ENCODE peak calls at places on chromosomes 7 and 10, in eight cellular contexts. One of them, this sample, is unnamed. For H3K27me3, the result is how much of the 10 kb centered on the place peaks cover.

GRCh38 chr7:73606801-73607691 is 17.3 kb downstream of the MLXIPL start:
- DNase-seq in GM23338: peak
- DNase-seq in adrenal gland: no peak
- DNase-seq in GM23248: peak
- DNase-seq in cardiac muscle cell: peak
- DNase-seq in naive thymus-derived CD4-positive, alpha-beta T cell: peak
- DNase-seq in spleen: peak
- DNase-seq in keratinocyte: no peak
- DNase-seq in this sample: peak

GRCh38 chr7:157938211-157938610 is 601.4 kb downstream of the DNAJB6 start:
- DNase-seq in GM23338: no peak
- DNase-seq in adrenal gland: no peak
- DNase-seq in GM23248: no peak
- DNase-seq in cardiac muscle cell: no peak
- DNase-seq in naive thymus-derived CD4-positive, alpha-beta T cell: no peak
- DNase-seq in spleen: no peak
- DNase-seq in keratinocyte: no peak
- DNase-seq in this sample: no peak

GRCh38 chr10:119658274-119658673 is 7.1 kb downstream of the BAG3 start:
- DNase-seq in GM23338: peak
- DNase-seq in adrenal gland: peak
- DNase-seq in GM23248: peak
- DNase-seq in cardiac muscle cell: peak
- DNase-seq in naive thymus-derived CD4-positive, alpha-beta T cell: no peak
- DNase-seq in spleen: no peak
- DNase-seq in keratinocyte: no peak
- DNase-seq in this sample: no peak

GRCh38 chr7:139059905-139060304 is 24.1 kb upstream of the ZC3HAV1L start:
- DNase-seq in GM23338: no peak
- DNase-seq in adrenal gland: no peak
- DNase-seq in GM23248: no peak
- DNase-seq in cardiac muscle cell: no peak
- DNase-seq in naive thymus-derived CD4-positive, alpha-beta T cell: no peak
- DNase-seq in spleen: no peak
- DNase-seq in keratinocyte: no peak
- DNase-seq in this sample: no peak

GRCh38 chr7:121313793-121314676 is 14.8 kb upstream of the WNT16 start:
- DNase-seq in GM23338: no peak
- DNase-seq in adrenal gland: no peak
- DNase-seq in GM23248: peak
- DNase-seq in cardiac muscle cell: peak
- DNase-seq in naive thymus-derived CD4-positive, alpha-beta T cell: no peak
- DNase-seq in spleen: no peak
- DNase-seq in keratinocyte: no peak
- DNase-seq in this sample: no peak

GRCh38 chr7:28729685-28730084 is 228.4 kb downstream of the TRIL start:
- DNase-seq in GM23338: no peak
- DNase-seq in adrenal gland: no peak
- DNase-seq in GM23248: peak
- DNase-seq in cardiac muscle cell: peak
- DNase-seq in naive thymus-derived CD4-positive, alpha-beta T cell: no peak
- DNase-seq in spleen: no peak
- DNase-seq in keratinocyte: no peak
- DNase-seq in this sample: no peak

GRCh38 chr7:128403676-128404075 is 6.1 kb downstream of the IMPDH1 start:
- DNase-seq in GM23338: no peak
- DNase-seq in adrenal gland: no peak
- DNase-seq in GM23248: no peak
- DNase-seq in cardiac muscle cell: no peak
- DNase-seq in naive thymus-derived CD4-positive, alpha-beta T cell: no peak
- DNase-seq in spleen: no peak
- DNase-seq in keratinocyte: no peak
- DNase-seq in this sample: no peak

GRCh38 chr7:118946283-118946682 is 721.8 kb downstream of the ANKRD7 start:
- DNase-seq in GM23338: no peak
- DNase-seq in adrenal gland: no peak
- DNase-seq in GM23248: no peak
- DNase-seq in cardiac muscle cell: no peak
- DNase-seq in naive thymus-derived CD4-positive, alpha-beta T cell: no peak
- DNase-seq in spleen: no peak
- DNase-seq in keratinocyte: no peak
- DNase-seq in this sample: no peak

GRCh38 chr10:98376485-98376884 is 38.5 kb downstream of the PYROXD2 start:
- DNase-seq in GM23338: no peak
- DNase-seq in adrenal gland: no peak
- DNase-seq in GM23248: no peak
- DNase-seq in cardiac muscle cell: peak
- DNase-seq in naive thymus-derived CD4-positive, alpha-beta T cell: no peak
- DNase-seq in spleen: no peak
- DNase-seq in keratinocyte: no peak
- DNase-seq in this sample: no peak

GRCh38 chr10:95864906-95865813 is 42.6 kb upstream of the CC2D2B start:
- DNase-seq in GM23338: peak
- DNase-seq in adrenal gland: peak
- DNase-seq in GM23248: peak
- DNase-seq in cardiac muscle cell: peak
- DNase-seq in naive thymus-derived CD4-positive, alpha-beta T cell: peak
- DNase-seq in spleen: no peak
- DNase-seq in keratinocyte: no peak
- DNase-seq in this sample: peak

GRCh38 chr7:122311280-122311679 is 6.7 kb upstream of the FEZF1 start:
- DNase-seq in GM23338: peak
- DNase-seq in adrenal gland: no peak
- DNase-seq in GM23248: no peak
- DNase-seq in cardiac muscle cell: no peak
- DNase-seq in naive thymus-derived CD4-positive, alpha-beta T cell: no peak
- DNase-seq in spleen: no peak
- DNase-seq in keratinocyte: no peak
- DNase-seq in this sample: no peak

GRCh38 chr10:110008518-110009339 is 945 bp downstream of the ADD3 start:
- DNase-seq in GM23338: peak
- DNase-seq in adrenal gland: peak
- DNase-seq in GM23248: peak
- DNase-seq in cardiac muscle cell: peak
- DNase-seq in naive thymus-derived CD4-positive, alpha-beta T cell: peak
- DNase-seq in spleen: peak
- DNase-seq in keratinocyte: no peak
- DNase-seq in this sample: peak

GRCh38 chr10:132492323-132493035 is 45.1 kb upstream of the INPP5A start:
- DNase-seq in GM23338: no peak
- DNase-seq in adrenal gland: no peak
- DNase-seq in GM23248: no peak
- DNase-seq in cardiac muscle cell: peak
- DNase-seq in naive thymus-derived CD4-positive, alpha-beta T cell: no peak
- DNase-seq in spleen: peak
- DNase-seq in keratinocyte: no peak
- DNase-seq in this sample: no peak

GRCh38 chr10:98609265-98609664 is 162.5 kb upstream of the HPS1 start:
- DNase-seq in GM23338: no peak
- DNase-seq in adrenal gland: no peak
- DNase-seq in GM23248: no peak
- DNase-seq in cardiac muscle cell: no peak
- DNase-seq in naive thymus-derived CD4-positive, alpha-beta T cell: no peak
- DNase-seq in spleen: no peak
- DNase-seq in keratinocyte: no peak
- DNase-seq in this sample: no peak

GRCh38 chr7:47458057-47458456 is 123.9 kb downstream of the TNS3 start:
- DNase-seq in GM23338: no peak
- DNase-seq in adrenal gland: peak
- DNase-seq in GM23248: peak
- DNase-seq in cardiac muscle cell: peak
- DNase-seq in naive thymus-derived CD4-positive, alpha-beta T cell: no peak
- DNase-seq in spleen: no peak
- DNase-seq in keratinocyte: no peak
- DNase-seq in this sample: no peak

GRCh38 chr10:96513686-96514551 is at the start of gene TLL2:
- DNase-seq in GM23338: peak
- DNase-seq in adrenal gland: peak
- DNase-seq in GM23248: peak
- DNase-seq in cardiac muscle cell: peak
- DNase-seq in naive thymus-derived CD4-positive, alpha-beta T cell: peak
- DNase-seq in spleen: peak
- DNase-seq in keratinocyte: peak
- DNase-seq in this sample: peak

GRCh38 chr10:130360826-130361311 is 224.7 kb downstream of the GLRX3 start:
- DNase-seq in GM23338: no peak
- DNase-seq in adrenal gland: no peak
- DNase-seq in GM23248: no peak
- DNase-seq in cardiac muscle cell: no peak
- DNase-seq in naive thymus-derived CD4-positive, alpha-beta T cell: no peak
- DNase-seq in spleen: no peak
- DNase-seq in keratinocyte: no peak
- DNase-seq in this sample: no peak

GRCh38 chr7:455110-455928 is 64.3 kb downstream of the PDGFA start:
- DNase-seq in GM23338: no peak
- DNase-seq in adrenal gland: no peak
- DNase-seq in GM23248: no peak
- DNase-seq in cardiac muscle cell: peak
- DNase-seq in naive thymus-derived CD4-positive, alpha-beta T cell: no peak
- DNase-seq in spleen: peak
- DNase-seq in keratinocyte: no peak
- DNase-seq in this sample: no peak

GRCh38 chr7:17781491-17782215 is 158.6 kb downstream of the SNX13 start:
- DNase-seq in GM23338: no peak
- DNase-seq in adrenal gland: no peak
- DNase-seq in GM23248: peak
- DNase-seq in cardiac muscle cell: peak
- DNase-seq in naive thymus-derived CD4-positive, alpha-beta T cell: no peak
- DNase-seq in spleen: no peak
- DNase-seq in keratinocyte: no peak
- DNase-seq in this sample: no peak

GRCh38 chr10:132383026-132383565 is 13.9 kb upstream of the PWWP2B start:
- DNase-seq in GM23338: no peak
- DNase-seq in adrenal gland: no peak
- DNase-seq in GM23248: no peak
- DNase-seq in cardiac muscle cell: no peak
- DNase-seq in naive thymus-derived CD4-positive, alpha-beta T cell: no peak
- DNase-seq in spleen: peak
- DNase-seq in keratinocyte: no peak
- DNase-seq in this sample: no peak

GRCh38 chr10:119357389-119358139 is 150.2 kb downstream of the GRK5 start:
- DNase-seq in GM23338: no peak
- DNase-seq in adrenal gland: no peak
- DNase-seq in GM23248: no peak
- DNase-seq in cardiac muscle cell: no peak
- DNase-seq in naive thymus-derived CD4-positive, alpha-beta T cell: no peak
- DNase-seq in spleen: peak
- DNase-seq in keratinocyte: no peak
- DNase-seq in this sample: no peak

GRCh38 chr7:72080865-72081264 is 331.3 kb downstream of the CALN1 start:
- DNase-seq in GM23338: no peak
- DNase-seq in adrenal gland: no peak
- DNase-seq in GM23248: no peak
- DNase-seq in cardiac muscle cell: no peak
- DNase-seq in naive thymus-derived CD4-positive, alpha-beta T cell: no peak
- DNase-seq in spleen: no peak
- DNase-seq in keratinocyte: no peak
- DNase-seq in this sample: no peak

GRCh38 chr7:73739387-73739767 is 775 bp upstream of the ABHD11 start:
- DNase-seq in GM23338: no peak
- DNase-seq in adrenal gland: no peak
- DNase-seq in GM23248: no peak
- DNase-seq in cardiac muscle cell: no peak
- DNase-seq in naive thymus-derived CD4-positive, alpha-beta T cell: no peak
- DNase-seq in spleen: peak
- DNase-seq in keratinocyte: no peak
- DNase-seq in this sample: no peak

GRCh38 chr10:124376411-124376810 is 42.3 kb downstream of the OAT start:
- DNase-seq in GM23338: no peak
- DNase-seq in adrenal gland: no peak
- DNase-seq in GM23248: no peak
- DNase-seq in cardiac muscle cell: no peak
- DNase-seq in naive thymus-derived CD4-positive, alpha-beta T cell: no peak
- DNase-seq in spleen: no peak
- DNase-seq in keratinocyte: no peak
- DNase-seq in this sample: no peak

GRCh38 chr7:110929514-110930258 is 161.2 kb upstream of the LRRN3 start:
- DNase-seq in GM23338: no peak
- DNase-seq in adrenal gland: no peak
- DNase-seq in GM23248: no peak
- DNase-seq in cardiac muscle cell: no peak
- DNase-seq in naive thymus-derived CD4-positive, alpha-beta T cell: no peak
- DNase-seq in spleen: no peak
- DNase-seq in keratinocyte: no peak
- DNase-seq in this sample: no peak

GRCh38 chr7:43522406-43523156 is 60.3 kb upstream of the STK17A start:
- DNase-seq in GM23338: no peak
- DNase-seq in adrenal gland: no peak
- DNase-seq in GM23248: peak
- DNase-seq in cardiac muscle cell: peak
- DNase-seq in naive thymus-derived CD4-positive, alpha-beta T cell: no peak
- DNase-seq in spleen: no peak
- DNase-seq in keratinocyte: peak
- DNase-seq in this sample: no peak
- H3K27me3 ChIP-seq in GM23338: under half
- H3K27me3 ChIP-seq in adrenal gland: under half
- H3K27me3 ChIP-seq in GM23248: under half
- H3K27me3 ChIP-seq in cardiac muscle cell: under half
- H3K27me3 ChIP-seq in naive thymus-derived CD4-positive, alpha-beta T cell: under half
- H3K27me3 ChIP-seq in spleen: under half
- H3K27me3 ChIP-seq in keratinocyte: under half
- H3K27me3 ChIP-seq in this sample: under half

DNA sequence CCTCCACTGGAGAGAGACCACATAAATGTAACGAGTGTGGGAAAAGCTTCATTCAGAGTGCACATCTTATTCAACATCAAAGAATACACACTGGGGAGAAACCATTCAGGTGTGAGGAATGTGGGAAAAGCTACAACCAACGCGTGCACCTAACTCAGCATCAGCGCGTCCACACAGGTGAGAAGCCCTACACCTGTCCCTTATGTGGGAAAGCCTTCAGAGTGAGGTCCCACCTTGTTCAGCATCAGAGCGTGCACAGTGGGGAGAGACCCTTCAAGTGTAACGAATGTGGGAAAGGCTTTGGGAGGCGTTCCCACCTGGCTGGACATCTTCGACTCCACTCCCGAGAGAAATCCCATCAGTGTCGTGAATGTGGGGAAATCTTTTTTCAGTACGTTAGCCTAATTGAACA is 20.6 kb downstream of the FAM200A start:
- DNase-seq in GM23338: peak
- DNase-seq in adrenal gland: no peak
- DNase-seq in GM23248: peak
- DNase-seq in cardiac muscle cell: no peak
- DNase-seq in naive thymus-derived CD4-positive, alpha-beta T cell: no peak
- DNase-seq in spleen: no peak
- DNase-seq in keratinocyte: no peak
- DNase-seq in this sample: no peak
- H3K4me3 ChIP-seq in GM23338: peak
- H3K4me3 ChIP-seq in adrenal gland: no peak
- H3K4me3 ChIP-seq in GM23248: no peak
- H3K4me3 ChIP-seq in cardiac muscle cell: no peak
- H3K4me3 ChIP-seq in naive thymus-derived CD4-positive, alpha-beta T cell: no peak
- H3K4me3 ChIP-seq in spleen: no peak
- H3K4me3 ChIP-seq in keratinocyte: no peak
- H3K4me3 ChIP-seq in this sample: no peak

GRCh38 chr7:31764457-31764856 is 77.4 kb downstream of the PPP1R17 start:
- DNase-seq in GM23338: no peak
- DNase-seq in adrenal gland: no peak
- DNase-seq in GM23248: peak
- DNase-seq in cardiac muscle cell: no peak
- DNase-seq in naive thymus-derived CD4-positive, alpha-beta T cell: no peak
- DNase-seq in spleen: no peak
- DNase-seq in keratinocyte: no peak
- DNase-seq in this sample: no peak
- H3K27me3 ChIP-seq in GM23338: half or more
- H3K27me3 ChIP-seq in adrenal gland: under half
- H3K27me3 ChIP-seq in GM23248: under half
- H3K27me3 ChIP-seq in cardiac muscle cell: under half
- H3K27me3 ChIP-seq in naive thymus-derived CD4-positive, alpha-beta T cell: under half
- H3K27me3 ChIP-seq in spleen: under half
- H3K27me3 ChIP-seq in keratinocyte: under half
- H3K27me3 ChIP-seq in this sample: under half

GRCh38 chr10:103510791-103511757 is 17.6 kb downstream of the NEURL1 start:
- DNase-seq in GM23338: no peak
- DNase-seq in adrenal gland: no peak
- DNase-seq in GM23248: no peak
- DNase-seq in cardiac muscle cell: no peak
- DNase-seq in naive thymus-derived CD4-positive, alpha-beta T cell: no peak
- DNase-seq in spleen: peak
- DNase-seq in keratinocyte: no peak
- DNase-seq in this sample: no peak
- H3K4me3 ChIP-seq in GM23338: no peak
- H3K4me3 ChIP-seq in adrenal gland: no peak
- H3K4me3 ChIP-seq in GM23248: no peak
- H3K4me3 ChIP-seq in cardiac muscle cell: no peak
- H3K4me3 ChIP-seq in naive thymus-derived CD4-positive, alpha-beta T cell: no peak
- H3K4me3 ChIP-seq in spleen: no peak
- H3K4me3 ChIP-seq in keratinocyte: no peak
- H3K4me3 ChIP-seq in this sample: no peak

This sample was measured in CD4-positive, CD25-positive, alpha-beta regulatory T cell.